ENCODE peak calls at places on chromosome 12, in four cellular contexts. One of them, this sample, is unnamed.

GRCh38 chr12:52715416-52715815 is 12.1 kb upstream of the KRT77 start:
- DNase-seq in ovary: no peak
- DNase-seq in breast epithelium: no peak
- DNase-seq in HepG2: peak; percentile 31
- DNase-seq in this sample: no peak

GRCh38 chr12:122837306-122838265 is 2.3 kb downstream of the HIP1R start:
- DNase-seq in HepG2: peak; percentile 57
- DNase-seq in ovary: no peak
- DNase-seq in breast epithelium: no peak
- DNase-seq in this sample: no peak

GRCh38 chr12:111870216-111870615 is 28.2 kb downstream of the MAPKAPK5 start:
- DNase-seq in breast epithelium: no peak
- DNase-seq in ovary: no peak
- DNase-seq in HepG2: no peak
- DNase-seq in this sample: no peak

GRCh38 chr12:12010277-12011031 is 60.3 kb upstream of the BCL2L14 start:
- DNase-seq in ovary: no peak
- DNase-seq in breast epithelium: no peak
- DNase-seq in HepG2: no peak
- DNase-seq in this sample: peak; percentile 82

GRCh38 chr12:98968896-98969295 is 323.8 kb downstream of the APAF1 start:
- DNase-seq in HepG2: no peak
- DNase-seq in ovary: no peak
- DNase-seq in breast epithelium: no peak
- DNase-seq in this sample: peak; percentile 63

GRCh38 chr12:49038291-49038955 is 19.8 kb upstream of the PRKAG1 start:
- DNase-seq in ovary: no peak
- DNase-seq in breast epithelium: no peak
- DNase-seq in HepG2: no peak
- DNase-seq in this sample: no peak

GRCh38 chr12:72264548-72265175 is 7.5 kb upstream of the TRHDE start:
- DNase-seq in ovary: no peak
- DNase-seq in breast epithelium: no peak
- DNase-seq in HepG2: peak; percentile 19
- DNase-seq in this sample: no peak

GRCh38 chr12:62291888-62292760 is 31.9 kb downstream of the USP15 start:
- DNase-seq in HepG2: peak; percentile 9
- DNase-seq in breast epithelium: no peak
- DNase-seq in ovary: no peak
- DNase-seq in this sample: no peak

GRCh38 chr12:98939350-98939749 is 294.3 kb downstream of the APAF1 start:
- DNase-seq in breast epithelium: no peak
- DNase-seq in ovary: no peak
- DNase-seq in HepG2: peak; percentile 2
- DNase-seq in this sample: no peak

GRCh38 chr12:52380271-52380694 is 5.2 kb downstream of the KRT84 start:
- DNase-seq in ovary: no peak
- DNase-seq in HepG2: no peak
- DNase-seq in breast epithelium: peak; percentile 62
- DNase-seq in this sample: no peak

GRCh38 chr12:48542300-48542928 is 17.0 kb downstream of the OR8S1 start:
- DNase-seq in breast epithelium: no peak
- DNase-seq in HepG2: peak; percentile 27
- DNase-seq in ovary: no peak
- DNase-seq in this sample: no peak

GRCh38 chr12:124553862-124554428 is 13.5 kb downstream of the NCOR2 start:
- DNase-seq in ovary: peak; percentile 35
- DNase-seq in breast epithelium: no peak
- DNase-seq in HepG2: no peak
- DNase-seq in this sample: peak; percentile 63

GRCh38 chr12:106342397-106343212 is 14.9 kb upstream of the POLR3B start:
- DNase-seq in breast epithelium: no peak
- DNase-seq in HepG2: peak; percentile 39
- DNase-seq in ovary: peak; percentile 80
- DNase-seq in this sample: peak; percentile 89

GRCh38 chr12:115452751-115453281 is 768.8 kb upstream of the TBX3 start:
- DNase-seq in ovary: no peak
- DNase-seq in HepG2: no peak
- DNase-seq in breast epithelium: no peak
- DNase-seq in this sample: no peak

GRCh38 chr12:74598819-74599218 is 61.2 kb downstream of the ATXN7L3B start:
- DNase-seq in HepG2: no peak
- DNase-seq in ovary: no peak
- DNase-seq in breast epithelium: no peak
- DNase-seq in this sample: no peak

GRCh38 chr12:62347922-62348650 is 87.9 kb downstream of the USP15 start:
- DNase-seq in HepG2: no peak
- DNase-seq in ovary: no peak
- DNase-seq in breast epithelium: no peak
- DNase-seq in this sample: no peak

GRCh38 chr12:123897221-123897620 is 75.4 kb downstream of the CCDC92 start:
- DNase-seq in breast epithelium: no peak
- DNase-seq in HepG2: no peak
- DNase-seq in ovary: no peak
- DNase-seq in this sample: no peak

GRCh38 chr12:29611906-29612305 is 114.4 kb upstream of the OVCH1 start:
- DNase-seq in HepG2: no peak
- DNase-seq in breast epithelium: no peak
- DNase-seq in ovary: no peak
- DNase-seq in this sample: no peak

GRCh38 chr12:13094349-13094748 is 9.1 kb downstream of the GSG1 start:
- DNase-seq in breast epithelium: no peak
- DNase-seq in ovary: no peak
- DNase-seq in HepG2: no peak
- DNase-seq in this sample: no peak

GRCh38 chr12:124747426-124748161 is 116.1 kb downstream of the SCARB1 start:
- DNase-seq in HepG2: peak; percentile 65
- DNase-seq in ovary: no peak
- DNase-seq in breast epithelium: no peak
- DNase-seq in this sample: no peak

DNA sequence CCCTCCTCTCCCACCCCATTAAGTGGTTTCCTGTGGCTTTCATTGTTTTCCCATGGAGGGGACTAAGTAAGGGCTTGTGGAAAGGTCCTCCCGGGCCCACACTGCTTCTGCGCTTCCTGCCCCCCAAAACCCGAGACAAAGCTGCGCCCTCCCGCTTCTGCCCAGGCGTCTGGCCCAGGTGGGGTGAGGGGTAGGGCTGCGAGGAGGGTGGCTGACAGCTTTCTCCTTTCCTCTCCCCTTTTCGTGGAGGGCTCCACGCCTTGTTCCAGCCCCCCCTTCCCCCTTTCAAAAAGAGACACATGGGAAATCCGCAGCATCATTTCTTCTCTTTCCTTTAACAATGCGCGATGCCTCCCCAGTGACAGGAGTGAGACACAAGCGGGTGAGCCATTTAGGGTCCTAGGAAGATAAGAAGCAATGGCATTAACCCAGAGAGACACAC is 622 bp downstream of the DIP2B start:
- DNase-seq in breast epithelium: no peak
- DNase-seq in ovary: no peak
- DNase-seq in HepG2: no peak
- DNase-seq in this sample: peak; percentile 71
- TF ChIP-seq POLR2A in breast epithelium: no peak
- TF ChIP-seq POLR2A in ovary: no peak
- TF ChIP-seq POLR2A in HepG2: no peak
- TF ChIP-seq POLR2A in this sample: no peak

DNA sequence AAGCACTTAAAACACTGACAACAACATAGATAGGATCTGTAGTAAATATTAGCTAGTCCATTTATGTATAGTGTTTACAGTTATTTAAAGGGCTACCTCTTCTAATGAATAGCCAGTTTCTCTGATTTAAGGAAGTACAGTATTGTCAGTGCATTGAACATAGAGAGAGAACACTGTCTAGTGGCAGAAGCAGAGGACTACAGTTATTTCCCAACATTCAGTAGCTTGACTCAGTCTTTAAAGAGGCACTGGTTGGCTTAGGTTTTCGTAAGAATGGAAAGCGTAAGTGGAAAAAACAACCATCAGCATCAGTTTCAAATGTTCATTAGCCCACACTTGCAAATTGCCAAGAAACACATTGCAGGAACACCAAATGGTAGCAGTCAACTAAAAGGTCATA is 125.0 kb upstream of the HMGA2 start:
- DNase-seq in HepG2: no peak
- DNase-seq in breast epithelium: no peak
- DNase-seq in ovary: no peak
- DNase-seq in this sample: no peak
- TF ChIP-seq CTCF in HepG2: no peak
- TF ChIP-seq CTCF in breast epithelium: peak; percentile 12
- TF ChIP-seq CTCF in ovary: no peak
- TF ChIP-seq CTCF in this sample: no peak

GRCh38 chr12:65184858-65185229 is 15.5 kb downstream of the LEMD3 start:
- DNase-seq in HepG2: no peak
- DNase-seq in breast epithelium: no peak
- DNase-seq in ovary: no peak
- DNase-seq in this sample: no peak
- H3K27ac ChIP-seq in HepG2: no peak overlapping the region
- H3K27ac ChIP-seq in breast epithelium: no peak overlapping the region
- H3K27ac ChIP-seq in ovary: no peak overlapping the region
- H3K27ac ChIP-seq in this sample: no peak overlapping the region

DNA sequence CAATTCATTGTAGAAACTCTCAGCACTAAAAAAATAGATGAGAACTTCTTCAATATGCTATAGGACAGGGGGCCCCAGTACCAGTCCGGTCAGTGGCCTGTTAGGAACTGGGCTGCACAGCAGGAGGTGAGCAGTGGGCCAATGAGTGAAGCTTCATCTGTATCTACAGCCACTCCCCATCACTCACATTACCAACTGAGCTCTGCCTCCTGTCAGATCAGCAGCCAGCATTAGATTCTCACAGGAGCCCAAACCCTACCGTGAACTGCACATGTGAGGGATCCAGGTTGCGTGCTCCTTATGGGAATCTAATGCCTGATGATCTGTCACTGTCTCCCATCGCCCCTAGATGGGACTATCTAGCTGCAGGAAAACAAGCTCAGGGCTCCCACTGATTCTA is 15.7 kb upstream of the ANO2 start:
- DNase-seq in ovary: no peak
- DNase-seq in HepG2: no peak
- DNase-seq in breast epithelium: no peak
- DNase-seq in this sample: no peak
- TF ChIP-seq POLR2A in ovary: no peak
- TF ChIP-seq POLR2A in HepG2: no peak
- TF ChIP-seq POLR2A in breast epithelium: no peak
- TF ChIP-seq POLR2A in this sample: no peak

GRCh38 chr12:46383654-46384450 is 11.3 kb upstream of the SLC38A2 start:
- DNase-seq in ovary: peak; percentile 95
- DNase-seq in breast epithelium: peak; percentile 92
- DNase-seq in HepG2: peak; percentile 67
- DNase-seq in this sample: peak; percentile 98
- TF ChIP-seq CTCF in ovary: peak; percentile 30
- TF ChIP-seq CTCF in breast epithelium: peak; percentile 23
- TF ChIP-seq CTCF in HepG2: no peak
- TF ChIP-seq CTCF in this sample: peak; percentile 26

GRCh38 chr12:92553389-92553788 is 149.4 kb upstream of the PLEKHG7 start:
- DNase-seq in HepG2: no peak
- DNase-seq in breast epithelium: no peak
- DNase-seq in ovary: no peak
- DNase-seq in this sample: peak; percentile 71
- H3K27ac ChIP-seq in HepG2: no peak overlapping the region
- H3K27ac ChIP-seq in breast epithelium: peak overlapping the region; percentile 82
- H3K27ac ChIP-seq in ovary: no peak overlapping the region
- H3K27ac ChIP-seq in this sample: peak overlapping the region; percentile 44

This sample was measured in sigmoid colon.